ENCODE peak calls at places on chromosomes 12 and 14, in nine cellular contexts. H, G, M, S, Z, T, J, X and A are unnamed samples.

GRCh38 chr14:51147183-51147582 is 52.3 kb upstream of the TRIM9 start:
- DNase-seq in Z (no peak), H (no peak), G (peak), S (no peak), X (no peak), M (no peak), J (no peak), T (no peak), A (peak)

GRCh38 chr14:39102265-39102968 is 618 bp downstream of the SEC23A start:
- DNase-seq in X (no peak), Z (peak), H (no peak), J (peak), T (no peak), S (peak), M (peak), G (peak), A (peak)

GRCh38 chr12:106224392-106224706 is 23.5 kb downstream of the CKAP4 start:
- DNase-seq in Z (no peak), G (no peak), T (no peak), S (no peak), J (no peak), M (no peak), H (no peak), X (no peak), A (no peak)

GRCh38 chr12:66144796-66145754 is 14.5 kb upstream of the LLPH start:
- DNase-seq in J (peak), T (peak), M (no peak), H (peak), Z (peak), X (peak), G (peak), S (peak), A (peak)

GRCh38 chr14:102363182-102363952 is 626 bp downstream of the TECPR2 start:
- DNase-seq in Z (peak), T (peak), J (no peak), M (no peak), X (peak), G (peak), H (peak), S (peak), A (peak)

GRCh38 chr14:66624319-66624937 is 116.5 kb downstream of the GPHN start:
- DNase-seq in T (no peak), S (peak), Z (peak), X (peak), H (peak), G (peak), M (peak), J (peak), A (peak)

GRCh38 chr14:29627141-29627540 is 300.5 kb downstream of the PRKD1 start:
- DNase-seq in S (peak), X (no peak), Z (no peak), H (no peak), T (no peak), J (no peak), M (no peak), G (peak), A (no peak)

GRCh38 chr12:120404271-120404670 is 33.6 kb upstream of the COX6A1 start:
- DNase-seq in H (peak), X (no peak), G (no peak), T (no peak), S (no peak), Z (no peak), J (no peak), M (no peak), A (no peak)

GRCh38 chr12:9367201-9367600 is 159.0 kb upstream of the PZP start:
- DNase-seq in M (no peak), S (no peak), H (no peak), J (no peak), Z (no peak), X (no peak), G (no peak), T (peak), A (no peak)

GRCh38 chr14:73713206-73713803 is 879 bp downstream of the PNMA1 start:
- DNase-seq in T (no peak), S (no peak), Z (no peak), H (no peak), G (peak), J (no peak), X (no peak), M (no peak), A (no peak)

GRCh38 chr14:64634558-64634957 is 69.7 kb upstream of the PLEKHG3 start:
- DNase-seq in M (no peak), H (no peak), G (no peak), S (no peak), J (no peak), T (no peak), Z (no peak), X (no peak), A (no peak)

GRCh38 chr12:67517181-67517887 is 131.2 kb upstream of the DYRK2 start:
- DNase-seq in H (no peak), G (peak), M (no peak), J (peak), X (peak), S (no peak), T (no peak), Z (peak), A (no peak)

GRCh38 chr12:14950421-14950820 is 11.0 kb downstream of the ARHGDIB start:
- DNase-seq in X (no peak), J (no peak), S (no peak), Z (no peak), H (peak), T (no peak), M (no peak), G (no peak), A (no peak)

GRCh38 chr12:130053641-130054040 is 108.6 kb upstream of the FZD10 start:
- DNase-seq in G (no peak), Z (no peak), T (no peak), J (no peak), H (no peak), S (no peak), M (no peak), X (no peak), A (no peak)

GRCh38 chr14:44316647-44317432 is 190.2 kb downstream of the FSCB start:
- DNase-seq in J (no peak), S (peak), M (peak), Z (no peak), T (peak), X (no peak), G (peak), H (peak), A (peak)

GRCh38 chr14:22052795-22053194 is 379.2 kb upstream of the OR4E1 start:
- DNase-seq in H (no peak), J (no peak), M (no peak), G (no peak), X (no peak), S (no peak), T (no peak), Z (no peak), A (no peak)

GRCh38 chr14:68719634-68720384 is 73.1 kb downstream of the ZFP36L1 start:
- DNase-seq in G (no peak), Z (no peak), H (no peak), T (no peak), X (no peak), J (no peak), S (no peak), M (no peak), A (peak)

GRCh38 chr14:77421241-77421640 is 2.1 kb downstream of the NOXRED1 start:
- DNase-seq in Z (no peak), J (no peak), M (no peak), H (no peak), S (peak), X (no peak), G (peak), T (no peak), A (peak)

GRCh38 chr12:49703647-49704137 is 3.5 kb downstream of the FMNL3 start:
- DNase-seq in X (no peak), H (peak), J (no peak), T (no peak), G (peak), M (no peak), Z (no peak), S (peak), A (peak)

GRCh38 chr12:90233168-90234100 is 524.8 kb upstream of the ATP2B1 start:
- DNase-seq in X (no peak), S (no peak), H (no peak), M (no peak), G (peak), T (no peak), Z (no peak), J (no peak), A (peak)

GRCh38 chr12:96441811-96442210 is 41.6 kb upstream of the CDK17 start:
- DNase-seq in J (no peak), T (no peak), M (no peak), Z (no peak), X (no peak), S (no peak), G (no peak), H (no peak), A (no peak)

GRCh38 chr14:39488600-39488999 is 56.4 kb upstream of the FBXO33 start:
- DNase-seq in H (no peak), Z (no peak), G (peak), J (no peak), M (no peak), X (no peak), T (no peak), S (peak), A (no peak)

GRCh38 chr12:72025524-72025923 is 86.9 kb downstream of the TPH2 start:
- DNase-seq in J (no peak), X (no peak), T (no peak), Z (no peak), M (no peak), G (no peak), H (no peak), S (no peak), A (no peak)

GRCh38 chr12:68638721-68639395 is 28.2 kb downstream of the RAP1B start:
- DNase-seq in S (no peak), H (no peak), X (no peak), Z (no peak), T (no peak), J (no peak), M (no peak), G (peak), A (no peak)

GRCh38 chr12:114700392-114701103 is 16.6 kb upstream of the TBX3 start:
- DNase-seq in G (peak), Z (no peak), T (no peak), J (no peak), S (no peak), M (no peak), H (no peak), X (no peak), A (no peak)

GRCh38 chr14:68497016-68497415 is 295.9 kb downstream of the ZFP36L1 start:
- DNase-seq in H (no peak), G (peak), X (no peak), J (no peak), Z (no peak), T (no peak), S (peak), M (no peak), A (peak)

GRCh38 chr14:45492876-45493275 is 239.9 kb upstream of the MIS18BP1 start:
- DNase-seq in Z (no peak), H (no peak), G (no peak), M (no peak), X (no peak), S (no peak), J (no peak), T (no peak), A (no peak)

GRCh38 chr12:50088577-50089335 is 3.6 kb downstream of the SMARCD1 start:
- DNase-seq in J (peak), X (peak), Z (peak), G (peak), M (no peak), S (peak), H (peak), T (no peak), A (peak)

GRCh38 chr12:122185079-122185478 is 2.2 kb downstream of the LRRC43 start:
- DNase-seq in G (no peak), T (no peak), M (no peak), J (no peak), X (no peak), Z (no peak), H (no peak), S (no peak), A (no peak)

GRCh38 chr14:57871487-57872080 is 5.7 kb upstream of the SLC35F4 start:
- DNase-seq in G (peak), T (no peak), M (no peak), S (peak), H (peak), Z (no peak), X (no peak), J (peak), A (peak)

GRCh38 chr12:70267550-70267949 is 24.3 kb downstream of the CNOT2 start:
- DNase-seq in Z (no peak), X (no peak), T (no peak), S (peak), M (no peak), G (peak), J (no peak), H (no peak), A (peak)

GRCh38 chr12:47249719-47250506 is 170.2 kb upstream of the AMIGO2 start:
- DNase-seq in X (no peak), H (no peak), G (no peak), J (no peak), T (no peak), S (no peak), M (no peak), Z (no peak), A (no peak)

GRCh38 chr14:61101803-61102548 is 120.9 kb downstream of the SLC38A6 start:
- DNase-seq in X (no peak), Z (no peak), J (no peak), T (no peak), M (no peak), G (peak), S (peak), H (peak), A (peak)

GRCh38 chr14:61475316-61475715 is 153.9 kb downstream of the PRKCH start:
- DNase-seq in H (peak), J (no peak), X (peak), T (no peak), S (peak), M (no peak), Z (no peak), G (peak), A (peak)

GRCh38 chr12:60308366-60309000 is 712.7 kb downstream of the SLC16A7 start:
- DNase-seq in T (no peak), J (no peak), X (no peak), M (no peak), Z (no peak), G (peak), H (no peak), S (peak), A (peak)

GRCh38 chr14:20597108-20597507 is 5.9 kb upstream of the RNASE12 start:
- DNase-seq in S (no peak), G (no peak), T (no peak), Z (no peak), J (no peak), X (no peak), M (no peak), H (no peak), A (no peak)
- H3K4me3 ChIP-seq in S (no peak), G (no peak), T (no peak), Z (no peak), J (no peak), X (no peak), M (no peak), H (no peak), A (no peak)

DNA sequence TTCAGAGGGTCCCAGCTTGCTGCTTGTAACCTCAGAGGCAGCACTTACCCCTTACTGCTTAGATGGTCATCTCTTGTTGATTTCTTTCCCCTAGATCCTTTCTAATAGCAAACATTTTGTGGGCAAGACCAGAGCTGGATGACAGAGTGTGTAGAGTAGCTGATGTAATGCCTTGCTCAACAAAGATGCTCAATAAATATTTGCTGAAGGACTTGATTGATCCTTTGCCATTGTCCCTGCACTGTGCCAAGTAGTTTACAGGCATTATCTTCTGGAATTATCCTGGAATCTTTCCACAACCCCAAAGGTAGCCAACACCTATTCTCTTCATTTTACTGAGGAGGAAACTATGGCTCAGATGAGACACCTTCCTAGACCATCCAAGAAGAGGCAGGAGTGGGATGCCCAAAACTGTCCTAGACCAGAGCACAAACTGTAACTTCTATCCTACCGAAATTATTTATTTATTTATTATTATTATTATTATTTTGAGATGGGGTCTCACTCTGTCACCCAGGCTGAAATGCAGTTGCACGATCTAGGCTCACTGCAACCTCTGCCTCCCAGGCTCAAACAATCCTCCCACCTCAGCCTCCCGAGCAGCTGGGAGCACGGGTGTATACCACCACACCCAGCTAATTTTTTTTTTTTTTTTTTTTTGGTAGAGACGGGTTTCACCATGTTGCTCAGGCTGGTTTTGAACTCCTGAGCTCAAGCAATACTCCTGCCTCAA is 1.4 kb downstream of the MMAB start:
- DNase-seq in H (no peak), J (no peak), X (no peak), Z (no peak), G (no peak), M (no peak), S (no peak), T (no peak), A (no peak)
- H3K4me3 ChIP-seq in H (peak), J (no peak), X (no peak), Z (no peak), G (peak), M (no peak), S (no peak), T (no peak), A (no peak)

GRCh38 chr14:94412671-94413638 is 24.6 kb upstream of the SERPINA1 start:
- DNase-seq in J (no peak), Z (peak), S (no peak), M (no peak), T (no peak), X (no peak), G (peak), H (peak), A (no peak)
- H3K4me3 ChIP-seq in J (no peak), Z (no peak), S (no peak), M (no peak), T (no peak), X (no peak), G (no peak), H (no peak), A (no peak)

DNA sequence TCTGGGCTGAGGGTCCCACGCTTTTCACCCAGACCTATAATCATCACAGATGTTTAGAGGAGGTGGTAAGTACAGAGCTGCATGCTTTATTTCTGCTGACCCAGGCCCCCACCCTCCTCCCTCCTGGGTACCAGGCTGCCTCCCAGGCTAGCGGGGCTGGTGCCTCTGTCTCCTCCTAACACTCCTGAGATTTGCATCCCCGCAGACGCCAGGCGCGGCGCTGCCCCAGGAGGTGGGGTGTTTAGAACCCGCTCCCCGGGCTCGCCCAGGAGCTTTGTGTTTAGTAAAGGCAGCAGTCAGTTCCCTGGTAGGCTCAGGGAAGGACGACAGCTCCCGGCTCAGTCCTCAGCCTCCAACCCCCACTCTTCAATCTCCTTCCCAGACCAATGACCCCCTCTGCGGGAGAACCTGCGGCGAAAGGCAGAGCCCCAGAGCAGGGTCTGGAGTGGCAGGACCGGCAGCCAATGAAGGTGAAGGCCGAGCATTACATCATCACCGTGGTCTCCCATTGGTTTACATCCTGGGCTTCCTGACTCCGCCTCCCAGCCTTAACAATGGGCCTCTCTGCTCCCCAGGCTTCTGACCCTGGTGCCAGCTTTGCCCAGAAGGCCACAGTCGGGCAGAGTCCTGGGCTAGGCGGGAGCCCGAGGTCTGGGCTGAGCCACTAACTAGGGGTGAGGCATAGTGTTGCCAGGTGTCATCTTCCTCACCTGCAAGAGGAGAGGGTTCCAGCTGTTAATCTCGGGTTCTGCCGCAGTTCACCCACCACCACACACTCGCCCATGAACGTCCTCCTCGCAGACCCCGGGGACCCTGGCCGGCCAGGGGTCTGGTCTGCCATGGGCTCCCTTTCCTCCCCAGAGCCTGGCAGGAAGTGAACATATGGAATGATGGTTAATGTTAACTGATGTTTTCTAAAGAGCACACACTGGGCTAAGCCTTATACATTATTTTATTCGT is 57.5 kb downstream of the CALM1 start:
- DNase-seq in H (peak), S (peak), Z (peak), M (peak), T (peak), X (peak), J (peak), G (peak), A (peak)
- H3K4me3 ChIP-seq in H (no peak), S (peak), Z (peak), M (no peak), T (no peak), X (peak), J (no peak), G (peak), A (peak)

DNA sequence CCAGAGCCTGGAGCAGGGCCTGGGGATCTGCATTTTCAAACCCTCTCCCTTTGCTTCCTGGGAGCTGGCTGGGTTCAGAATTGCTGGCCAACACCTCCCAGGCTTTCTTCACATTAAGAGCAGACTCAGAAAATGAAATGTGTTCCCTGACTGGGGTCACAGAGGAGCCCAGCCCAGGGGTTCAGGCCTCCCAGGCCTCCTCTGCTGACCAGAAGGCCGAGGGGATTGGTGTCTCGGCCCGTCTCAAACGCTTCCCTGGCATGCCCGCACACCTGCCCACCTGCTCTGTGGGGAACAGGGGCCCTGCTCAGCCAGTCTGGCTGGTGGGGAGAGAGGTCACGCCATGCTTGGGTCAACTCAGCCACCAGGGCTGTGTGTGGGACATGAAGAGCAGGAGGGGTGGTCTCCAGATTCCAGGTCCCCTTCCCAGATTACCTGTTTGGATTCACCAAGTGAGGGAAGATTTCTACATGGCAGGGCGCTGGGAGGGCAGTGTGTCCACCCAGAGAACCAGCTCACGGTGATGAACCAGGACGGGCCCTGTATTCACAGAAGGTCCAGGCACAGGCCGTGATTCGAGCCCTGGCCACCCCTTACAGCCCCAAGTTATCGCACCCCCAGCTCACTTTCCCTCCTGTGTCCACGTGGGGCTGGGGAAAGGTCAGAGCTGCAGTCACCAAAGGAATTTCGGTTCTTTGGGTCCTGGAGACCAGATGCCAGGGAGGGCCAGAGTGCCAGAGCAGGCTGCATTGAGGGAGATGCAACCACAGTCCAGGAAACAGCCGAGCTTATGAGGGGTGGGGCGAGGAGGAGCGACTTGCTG is 55.2 kb upstream of the RIN3 start:
- DNase-seq in H (no peak), Z (no peak), G (no peak), J (no peak), T (no peak), S (no peak), X (no peak), M (peak), A (no peak)
- H3K4me3 ChIP-seq in H (no peak), Z (no peak), G (no peak), J (no peak), T (no peak), S (no peak), X (peak), M (no peak), A (no peak)

DNA sequence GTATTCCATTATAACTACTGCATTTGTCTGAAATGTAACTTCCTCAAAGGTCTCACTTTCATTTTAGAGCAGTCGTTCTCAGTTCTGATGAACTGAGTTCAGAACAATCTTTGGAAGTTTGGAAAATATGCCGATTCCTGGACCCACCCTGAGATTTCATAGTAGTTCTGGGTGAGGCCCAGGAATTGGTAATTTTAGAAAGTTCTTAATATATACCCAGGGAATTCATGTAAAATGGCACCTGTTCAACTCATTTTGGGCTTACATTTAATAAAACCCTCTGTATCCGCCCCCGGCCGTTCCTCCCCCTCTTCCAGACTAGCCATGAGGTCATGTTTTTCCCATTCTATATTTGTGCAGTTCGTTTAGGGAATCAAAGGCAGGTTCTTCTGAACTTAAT is 5.9 kb downstream of the GSG1 start:
- DNase-seq in X (no peak), J (no peak), M (no peak), H (peak), T (no peak), G (peak), Z (no peak), S (no peak), A (no peak)
- H3K4me3 ChIP-seq in X (peak), J (no peak), M (no peak), H (peak), T (no peak), G (peak), Z (no peak), S (no peak), A (peak)